ENCODE peak calls at places on chromosomes 6 and 20, in four cellular contexts. One of them, this sample, is unnamed.

GRCh38 chr6:91149246-91149645 is 562.4 kb upstream of the MAP3K7 start:
- DNase-seq in brain microvascular endothelial cell: no peak
- DNase-seq in osteoblast: no peak
- DNase-seq in lower leg skin: no peak
- DNase-seq in this sample: no peak

GRCh38 chr20:36320261-36320897 is 14.2 kb downstream of the DLGAP4 start:
- DNase-seq in brain microvascular endothelial cell: no peak
- DNase-seq in osteoblast: peak
- DNase-seq in lower leg skin: no peak
- DNase-seq in this sample: no peak

GRCh38 chr6:15073883-15074465 is 171.9 kb upstream of the JARID2 start:
- DNase-seq in brain microvascular endothelial cell: no peak
- DNase-seq in osteoblast: no peak
- DNase-seq in lower leg skin: no peak
- DNase-seq in this sample: no peak

GRCh38 chr6:42368156-42368555 is 83.6 kb downstream of the TRERF1 start:
- DNase-seq in brain microvascular endothelial cell: no peak
- DNase-seq in osteoblast: no peak
- DNase-seq in lower leg skin: peak
- DNase-seq in this sample: no peak

GRCh38 chr6:148471624-148472494 is 129.2 kb downstream of the SASH1 start:
- DNase-seq in brain microvascular endothelial cell: peak
- DNase-seq in osteoblast: no peak
- DNase-seq in lower leg skin: no peak
- DNase-seq in this sample: no peak

GRCh38 chr6:103910018-103910417 is 949.7 kb downstream of the HACE1 start:
- DNase-seq in brain microvascular endothelial cell: no peak
- DNase-seq in osteoblast: no peak
- DNase-seq in lower leg skin: no peak
- DNase-seq in this sample: no peak

GRCh38 chr6:105896052-105896820 is 189.9 kb upstream of the PRDM1 start:
- DNase-seq in brain microvascular endothelial cell: peak
- DNase-seq in osteoblast: no peak
- DNase-seq in lower leg skin: no peak
- DNase-seq in this sample: no peak

GRCh38 chr6:1896897-1897296 is 287.2 kb downstream of the FOXC1 start:
- DNase-seq in brain microvascular endothelial cell: no peak
- DNase-seq in osteoblast: no peak
- DNase-seq in lower leg skin: no peak
- DNase-seq in this sample: no peak

GRCh38 chr6:88349511-88349910 is 183.4 kb upstream of the CNR1 start:
- DNase-seq in brain microvascular endothelial cell: no peak
- DNase-seq in osteoblast: no peak
- DNase-seq in lower leg skin: no peak
- DNase-seq in this sample: no peak

GRCh38 chr6:1667012-1667804 is 57.5 kb downstream of the FOXC1 start:
- DNase-seq in brain microvascular endothelial cell: no peak
- DNase-seq in osteoblast: peak
- DNase-seq in lower leg skin: no peak
- DNase-seq in this sample: no peak

GRCh38 chr20:51695574-51696303 is 72.5 kb downstream of the ATP9A start:
- DNase-seq in brain microvascular endothelial cell: peak
- DNase-seq in osteoblast: peak
- DNase-seq in lower leg skin: no peak
- DNase-seq in this sample: peak

GRCh38 chr6:151136141-151136755 is 103.5 kb upstream of the AKAP12 start:
- DNase-seq in brain microvascular endothelial cell: no peak
- DNase-seq in osteoblast: peak
- DNase-seq in lower leg skin: no peak
- DNase-seq in this sample: no peak

GRCh38 chr20:5741089-5741488 is 9.1 kb upstream of the SHLD1 start:
- DNase-seq in brain microvascular endothelial cell: no peak
- DNase-seq in osteoblast: no peak
- DNase-seq in lower leg skin: no peak
- DNase-seq in this sample: no peak

GRCh38 chr20:63092660-63093215 is 86.0 kb upstream of the BHLHE23 start:
- DNase-seq in brain microvascular endothelial cell: no peak
- DNase-seq in osteoblast: peak
- DNase-seq in lower leg skin: peak
- DNase-seq in this sample: peak

GRCh38 chr20:54320148-54320607 is 112.3 kb downstream of the PFDN4 start:
- DNase-seq in brain microvascular endothelial cell: peak
- DNase-seq in osteoblast: peak
- DNase-seq in lower leg skin: no peak
- DNase-seq in this sample: no peak

GRCh38 chr20:22583773-22584629 is at the start of gene FOXA2:
- DNase-seq in brain microvascular endothelial cell: no peak
- DNase-seq in osteoblast: no peak
- DNase-seq in lower leg skin: no peak
- DNase-seq in this sample: no peak

GRCh38 chr6:132537145-132537544 is 932 bp upstream of the TAAR9 start:
- DNase-seq in brain microvascular endothelial cell: no peak
- DNase-seq in osteoblast: no peak
- DNase-seq in lower leg skin: no peak
- DNase-seq in this sample: no peak

GRCh38 chr20:15890358-15890982 is 682.8 kb downstream of the KIF16B start:
- DNase-seq in brain microvascular endothelial cell: no peak
- DNase-seq in osteoblast: no peak
- DNase-seq in lower leg skin: no peak
- DNase-seq in this sample: no peak

GRCh38 chr20:61253264-61253639 is 1.2 kb downstream of the CDH4 start:
- DNase-seq in brain microvascular endothelial cell: no peak
- DNase-seq in osteoblast: peak
- DNase-seq in lower leg skin: no peak
- DNase-seq in this sample: peak
- H3K4me3 ChIP-seq in brain microvascular endothelial cell: peak
- H3K4me3 ChIP-seq in osteoblast: peak
- H3K4me3 ChIP-seq in lower leg skin: no peak
- H3K4me3 ChIP-seq in this sample: peak

GRCh38 chr6:26576407-26576843 is 20.3 kb upstream of the ABT1 start:
- DNase-seq in brain microvascular endothelial cell: no peak
- DNase-seq in osteoblast: no peak
- DNase-seq in lower leg skin: no peak
- DNase-seq in this sample: no peak
- H3K4me3 ChIP-seq in brain microvascular endothelial cell: peak
- H3K4me3 ChIP-seq in osteoblast: peak
- H3K4me3 ChIP-seq in lower leg skin: no peak
- H3K4me3 ChIP-seq in this sample: peak

GRCh38 chr6:158907931-158908330 is 88.8 kb upstream of the EZR start:
- DNase-seq in brain microvascular endothelial cell: no peak
- DNase-seq in osteoblast: no peak
- DNase-seq in lower leg skin: peak
- DNase-seq in this sample: no peak

GRCh38 chr6:158910484-158911075 is 89.4 kb downstream of the RSPH3 start:
- DNase-seq in brain microvascular endothelial cell: no peak
- DNase-seq in osteoblast: no peak
- DNase-seq in lower leg skin: peak
- DNase-seq in this sample: no peak

GRCh38 chr6:158911746-158912158 is 88.2 kb downstream of the RSPH3 start:
- DNase-seq in brain microvascular endothelial cell: no peak
- DNase-seq in osteoblast: no peak
- DNase-seq in lower leg skin: peak
- DNase-seq in this sample: no peak

GRCh38 chr6:158908596-158908995 is 89.4 kb upstream of the EZR start:
- DNase-seq in brain microvascular endothelial cell: no peak
- DNase-seq in osteoblast: no peak
- DNase-seq in lower leg skin: peak
- DNase-seq in this sample: no peak

GRCh38 chr6:158909938-158910337 is 90.1 kb downstream of the RSPH3 start:
- DNase-seq in brain microvascular endothelial cell: no peak
- DNase-seq in osteoblast: no peak
- DNase-seq in lower leg skin: peak
- DNase-seq in this sample: no peak
- H3K4me3 ChIP-seq in brain microvascular endothelial cell: no peak
- H3K4me3 ChIP-seq in osteoblast: no peak
- H3K4me3 ChIP-seq in lower leg skin: no peak
- H3K4me3 ChIP-seq in this sample: no peak

GRCh38 chr20:58403272-58403671 is 14.2 kb downstream of the VAPB start:
- DNase-seq in brain microvascular endothelial cell: no peak
- DNase-seq in osteoblast: no peak
- DNase-seq in lower leg skin: no peak
- DNase-seq in this sample: no peak
- H3K4me3 ChIP-seq in brain microvascular endothelial cell: no peak
- H3K4me3 ChIP-seq in osteoblast: no peak
- H3K4me3 ChIP-seq in lower leg skin: no peak
- H3K4me3 ChIP-seq in this sample: no peak

GRCh38 chr6:35688605-35689322 is at the start of gene FKBP5:
- DNase-seq in brain microvascular endothelial cell: peak
- DNase-seq in osteoblast: peak
- DNase-seq in lower leg skin: peak
- DNase-seq in this sample: peak

GRCh38 chr6:35687658-35688604 is 784 bp downstream of the FKBP5 start:
- DNase-seq in brain microvascular endothelial cell: no peak
- DNase-seq in osteoblast: peak
- DNase-seq in lower leg skin: no peak
- DNase-seq in this sample: peak

GRCh38 chr6:35690484-35690883 is 1.8 kb upstream of the FKBP5 start:
- DNase-seq in brain microvascular endothelial cell: no peak
- DNase-seq in osteoblast: no peak
- DNase-seq in lower leg skin: no peak
- DNase-seq in this sample: no peak

GRCh38 chr6:35694462-35694861 is 5.7 kb upstream of the FKBP5 start:
- DNase-seq in brain microvascular endothelial cell: peak
- DNase-seq in osteoblast: peak
- DNase-seq in lower leg skin: no peak
- DNase-seq in this sample: no peak

DNA sequence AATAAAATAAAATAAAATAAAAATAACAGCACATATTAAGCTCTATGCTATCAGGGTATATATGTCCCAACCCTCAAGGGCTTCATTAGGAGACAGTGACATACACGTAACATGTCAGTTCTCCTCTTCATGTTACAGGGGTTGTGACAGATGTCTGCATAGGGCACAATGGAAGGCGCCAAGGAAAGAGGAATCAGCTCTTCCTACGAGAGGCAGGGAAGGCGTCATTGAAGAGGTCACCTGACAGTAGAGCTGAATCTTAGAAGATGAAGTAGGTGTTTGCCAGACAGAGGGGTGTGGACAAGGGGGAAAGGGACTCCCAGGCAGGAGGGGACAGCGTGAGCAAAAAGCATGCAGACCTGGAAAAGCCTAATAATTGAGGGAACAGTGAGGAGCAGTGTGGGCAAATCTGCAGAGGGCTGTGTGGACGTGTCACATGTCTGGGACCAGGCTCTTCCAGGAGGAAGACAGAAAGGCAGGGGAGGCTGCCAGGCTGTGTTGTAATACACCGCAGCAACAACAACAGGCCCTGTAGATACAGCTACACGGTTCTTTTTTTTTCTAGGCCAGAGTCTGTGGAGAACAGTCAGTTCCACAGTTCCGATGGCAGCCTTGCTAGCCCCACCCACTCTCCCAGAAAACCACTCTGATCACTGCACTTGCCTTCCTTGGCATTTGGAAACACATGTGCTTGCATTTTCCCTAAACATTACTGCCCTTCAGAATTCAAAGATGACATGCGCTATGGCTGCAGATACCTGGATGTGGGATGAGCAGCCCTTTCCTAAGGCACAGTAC is 2.5 kb upstream of the FKBP5 start:
- DNase-seq in brain microvascular endothelial cell: peak
- DNase-seq in osteoblast: peak
- DNase-seq in lower leg skin: peak
- DNase-seq in this sample: no peak
- H3K4me3 ChIP-seq in brain microvascular endothelial cell: no peak
- H3K4me3 ChIP-seq in osteoblast: no peak
- H3K4me3 ChIP-seq in lower leg skin: no peak
- H3K4me3 ChIP-seq in this sample: no peak

GRCh38 chr20:10666221-10667076 is 7.3 kb downstream of the JAG1 start:
- DNase-seq in brain microvascular endothelial cell: no peak
- DNase-seq in osteoblast: no peak
- DNase-seq in lower leg skin: peak
- DNase-seq in this sample: no peak
- H3K4me3 ChIP-seq in brain microvascular endothelial cell: no peak
- H3K4me3 ChIP-seq in osteoblast: no peak
- H3K4me3 ChIP-seq in lower leg skin: no peak
- H3K4me3 ChIP-seq in this sample: no peak

DNA sequence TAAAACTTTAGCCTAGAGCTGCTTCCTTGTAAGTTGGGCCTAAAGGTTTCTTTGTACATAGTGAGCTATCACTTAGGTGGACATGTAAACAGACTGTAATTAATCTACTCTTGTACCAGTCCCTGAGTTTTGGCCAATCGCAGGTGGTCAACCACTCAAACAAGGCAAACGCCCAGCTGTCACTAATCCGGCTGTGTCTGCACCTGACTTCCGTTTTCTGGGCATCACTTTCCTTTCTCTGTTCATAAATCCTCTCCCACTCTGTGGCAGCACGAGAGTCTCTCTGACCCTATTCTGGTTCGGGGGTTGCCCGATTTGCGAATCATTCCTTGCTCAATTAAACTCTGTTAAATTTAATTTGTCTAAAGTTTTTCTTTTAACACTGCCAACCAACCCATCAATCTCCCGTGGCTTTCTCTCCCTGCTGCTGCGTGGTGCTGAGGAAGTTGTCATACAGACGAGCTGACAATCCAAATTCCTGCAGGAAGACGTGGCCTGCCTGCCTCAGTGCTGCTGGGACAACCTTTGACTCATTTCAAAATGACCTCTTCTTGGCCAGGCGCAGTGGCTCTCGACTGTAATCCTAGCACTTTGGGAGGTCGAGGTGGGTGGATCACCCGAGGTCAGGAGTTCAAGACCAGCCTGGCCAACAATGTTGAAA is 206.3 kb downstream of the QKI start:
- DNase-seq in brain microvascular endothelial cell: peak
- DNase-seq in osteoblast: peak
- DNase-seq in lower leg skin: peak
- DNase-seq in this sample: no peak
- H3K4me3 ChIP-seq in brain microvascular endothelial cell: no peak
- H3K4me3 ChIP-seq in osteoblast: no peak
- H3K4me3 ChIP-seq in lower leg skin: no peak
- H3K4me3 ChIP-seq in this sample: no peak

This sample was measured in RWPE2.